ENCODE peak calls at places on chromosomes 5 and 9, in seven cellular contexts. V, X, U, D, M, Z and O are unnamed samples.

GRCh38 chr5:109989161-109989560 is 299.4 kb downstream of the MAN2A1 start:
- DNase-seq in V (no peak), Z (no peak), D (no peak), X (no peak), M (no peak), U (no peak), O (no peak)

GRCh38 chr9:114850871-114851270 is 45.0 kb upstream of the TNFSF15 start:
- DNase-seq in V (no peak), Z (no peak), U (no peak), M (no peak), X (no peak), D (no peak), O (no peak)

GRCh38 chr5:149828161-149829011 is 98.3 kb downstream of the PPARGC1B start:
- DNase-seq in D (peak), M (peak), V (peak), Z (peak), U (peak), X (peak), O (peak)

GRCh38 chr5:139457653-139458306 is 4.8 kb downstream of the ECSCR start:
- DNase-seq in X (no peak), V (no peak), M (no peak), Z (no peak), D (no peak), U (peak), O (no peak)

GRCh38 chr5:173858025-173858674 is 30.0 kb upstream of the CPEB4 start:
- DNase-seq in X (no peak), M (no peak), U (no peak), V (no peak), D (no peak), Z (no peak), O (no peak)

GRCh38 chr5:134714120-134714519 is 24.2 kb upstream of the CAMLG start:
- DNase-seq in Z (no peak), M (no peak), V (no peak), D (no peak), U (no peak), X (no peak), O (no peak)

GRCh38 chr5:15544039-15544438 is 44.1 kb downstream of the FBXL7 start:
- DNase-seq in M (no peak), V (no peak), D (no peak), Z (no peak), U (no peak), X (no peak), O (no peak)

GRCh38 chr9:80561526-80561925 is 989.8 kb downstream of the TLE4 start:
- DNase-seq in V (no peak), Z (no peak), U (no peak), M (no peak), D (peak), X (no peak), O (no peak)

GRCh38 chr5:160432815-160433214 is 11.2 kb downstream of the PTTG1 start:
- DNase-seq in D (no peak), M (no peak), X (no peak), Z (no peak), V (no peak), U (no peak), O (no peak)

GRCh38 chr5:10538103-10538788 is 25.6 kb upstream of the ANKRD33B start:
- DNase-seq in X (no peak), M (no peak), D (no peak), Z (no peak), U (peak), V (no peak), O (no peak)

GRCh38 chr5:160651682-160652645 is 200.0 kb downstream of the ATP10B start:
- DNase-seq in Z (no peak), D (no peak), V (no peak), U (no peak), M (no peak), X (no peak), O (no peak)

GRCh38 chr9:108568093-108568492 is 287.7 kb downstream of the ACTL7B start:
- DNase-seq in V (no peak), M (no peak), Z (no peak), D (no peak), U (no peak), X (no peak), O (no peak)

GRCh38 chr5:113255579-113256210 is 179.1 kb downstream of the TSSK1B start:
- DNase-seq in X (no peak), M (no peak), D (peak), V (no peak), U (no peak), Z (no peak), O (no peak)

GRCh38 chr5:139895647-139896046 is 100.0 kb downstream of the PSD2 start:
- DNase-seq in D (no peak), V (no peak), M (no peak), X (no peak), Z (no peak), U (no peak), O (no peak)

GRCh38 chr5:132090107-132090506 is 16.5 kb downstream of the CSF2 start:
- DNase-seq in V (no peak), M (no peak), D (peak), X (no peak), Z (no peak), U (no peak), O (no peak)

GRCh38 chr5:31911291-31912265 is 262.5 kb downstream of the GOLPH3 start:
- DNase-seq in Z (no peak), U (no peak), V (no peak), M (no peak), D (no peak), X (no peak), O (no peak)

GRCh38 chr9:111287127-111287526 is 42.9 kb downstream of the OR2K2 start:
- DNase-seq in U (no peak), V (no peak), X (no peak), D (peak), Z (no peak), M (no peak), O (no peak)

GRCh38 chr9:36191290-36191645 is 547 bp downstream of the CLTA start:
- DNase-seq in V (peak), Z (no peak), U (no peak), M (no peak), X (peak), D (no peak), O (no peak)

GRCh38 chr9:136084191-136084944 is 10.7 kb downstream of the NACC2 start:
- DNase-seq in U (peak), X (no peak), V (no peak), M (no peak), D (no peak), Z (peak), O (no peak)

GRCh38 chr9:75602074-75602473 is 288.4 kb upstream of the PCSK5 start:
- DNase-seq in Z (no peak), M (no peak), D (no peak), U (no peak), X (no peak), V (no peak), O (no peak)

GRCh38 chr9:108854094-108854493 is 1.7 kb downstream of the ACTL7B start:
- DNase-seq in U (no peak), M (no peak), Z (no peak), D (no peak), X (no peak), V (no peak), O (no peak)

GRCh38 chr5:43411489-43411888 is 702 bp downstream of the CCL28 start:
- DNase-seq in X (no peak), U (no peak), D (no peak), Z (no peak), M (no peak), V (no peak), O (no peak)

GRCh38 chr9:72506615-72507014 is 14.8 kb upstream of the TMC1 start:
- DNase-seq in U (no peak), M (no peak), V (no peak), Z (no peak), D (no peak), X (no peak), O (no peak)